ENCODE peak calls at places on chromosomes 4 and X, in eight cellular contexts. One of them, this sample, is unnamed.

GRCh38 chr4:40573593-40574311 is 55.9 kb downstream of the RBM47 start:
- DNase-seq in tibial nerve: no peak
- DNase-seq in HepG2: no peak
- DNase-seq in suprapubic skin: no peak
- DNase-seq in A549: no peak
- DNase-seq in breast epithelium: no peak
- DNase-seq in heart left ventricle: no peak
- DNase-seq in body of pancreas: no peak
- DNase-seq in this sample: no peak

GRCh38 chrX:54808109-54808604 is 612 bp downstream of the MAGED2 start:
- DNase-seq in tibial nerve: peak; percentile 59
- DNase-seq in HepG2: peak; percentile 2
- DNase-seq in suprapubic skin: peak; percentile 79
- DNase-seq in A549: peak; percentile 32
- DNase-seq in breast epithelium: peak; percentile 54
- DNase-seq in heart left ventricle: peak; percentile 80
- DNase-seq in body of pancreas: peak; percentile 65
- DNase-seq in this sample: no peak

GRCh38 chrX:81286075-81286474 is 84.2 kb downstream of the SH3BGRL start:
- DNase-seq in tibial nerve: no peak
- DNase-seq in HepG2: no peak
- DNase-seq in suprapubic skin: no peak
- DNase-seq in A549: peak; percentile 3
- DNase-seq in breast epithelium: no peak
- DNase-seq in heart left ventricle: no peak
- DNase-seq in body of pancreas: no peak
- DNase-seq in this sample: no peak

GRCh38 chrX:154967603-154968002 is 54.9 kb downstream of the F8 start:
- DNase-seq in tibial nerve: no peak
- DNase-seq in HepG2: no peak
- DNase-seq in suprapubic skin: no peak
- DNase-seq in A549: peak; percentile 13
- DNase-seq in breast epithelium: no peak
- DNase-seq in heart left ventricle: no peak
- DNase-seq in body of pancreas: no peak
- DNase-seq in this sample: no peak

GRCh38 chr4:72218953-72219352 is 187.2 kb downstream of the NPFFR2 start:
- DNase-seq in tibial nerve: no peak
- DNase-seq in HepG2: no peak
- DNase-seq in suprapubic skin: no peak
- DNase-seq in A549: no peak
- DNase-seq in breast epithelium: no peak
- DNase-seq in heart left ventricle: no peak
- DNase-seq in body of pancreas: no peak
- DNase-seq in this sample: no peak

GRCh38 chrX:925652-926061 is 286.8 kb downstream of the CRLF2 start:
- DNase-seq in tibial nerve: no peak
- DNase-seq in HepG2: no peak
- DNase-seq in suprapubic skin: no peak
- DNase-seq in A549: no peak
- DNase-seq in breast epithelium: no peak
- DNase-seq in heart left ventricle: no peak
- DNase-seq in body of pancreas: no peak
- DNase-seq in this sample: no peak

GRCh38 chrX:19846995-19847790 is 40.2 kb downstream of the SH3KBP1 start:
- DNase-seq in tibial nerve: no peak
- DNase-seq in HepG2: no peak
- DNase-seq in suprapubic skin: no peak
- DNase-seq in A549: peak; percentile 39
- DNase-seq in breast epithelium: no peak
- DNase-seq in heart left ventricle: no peak
- DNase-seq in body of pancreas: no peak
- DNase-seq in this sample: no peak

GRCh38 chrX:68114573-68115199 is 318.6 kb downstream of the OPHN1 start:
- DNase-seq in tibial nerve: no peak
- DNase-seq in HepG2: no peak
- DNase-seq in suprapubic skin: no peak
- DNase-seq in A549: peak; percentile 31
- DNase-seq in breast epithelium: no peak
- DNase-seq in heart left ventricle: no peak
- DNase-seq in body of pancreas: no peak
- DNase-seq in this sample: no peak

GRCh38 chrX:10112510-10112909 is 44.3 kb upstream of the CLCN4 start:
- DNase-seq in tibial nerve: no peak
- DNase-seq in HepG2: no peak
- DNase-seq in suprapubic skin: no peak
- DNase-seq in A549: no peak
- DNase-seq in breast epithelium: no peak
- DNase-seq in heart left ventricle: no peak
- DNase-seq in body of pancreas: no peak
- DNase-seq in this sample: no peak

GRCh38 chr4:126269106-126269505 is 954.4 kb downstream of the FAT4 start:
- DNase-seq in tibial nerve: no peak
- DNase-seq in HepG2: no peak
- DNase-seq in suprapubic skin: no peak
- DNase-seq in A549: no peak
- DNase-seq in breast epithelium: no peak
- DNase-seq in heart left ventricle: peak; percentile 29
- DNase-seq in body of pancreas: no peak
- DNase-seq in this sample: no peak

GRCh38 chrX:151680805-151681204 is 14.5 kb upstream of the PRRG3 start:
- DNase-seq in tibial nerve: no peak
- DNase-seq in HepG2: peak; percentile 45
- DNase-seq in suprapubic skin: no peak
- DNase-seq in A549: peak; percentile 58
- DNase-seq in breast epithelium: no peak
- DNase-seq in heart left ventricle: no peak
- DNase-seq in body of pancreas: peak; percentile 80
- DNase-seq in this sample: no peak

GRCh38 chr4:75497133-75497532 is 17.1 kb downstream of the RCHY1 start:
- DNase-seq in tibial nerve: no peak
- DNase-seq in HepG2: no peak
- DNase-seq in suprapubic skin: no peak
- DNase-seq in A549: no peak
- DNase-seq in breast epithelium: no peak
- DNase-seq in heart left ventricle: no peak
- DNase-seq in body of pancreas: no peak
- DNase-seq in this sample: no peak

DNA sequence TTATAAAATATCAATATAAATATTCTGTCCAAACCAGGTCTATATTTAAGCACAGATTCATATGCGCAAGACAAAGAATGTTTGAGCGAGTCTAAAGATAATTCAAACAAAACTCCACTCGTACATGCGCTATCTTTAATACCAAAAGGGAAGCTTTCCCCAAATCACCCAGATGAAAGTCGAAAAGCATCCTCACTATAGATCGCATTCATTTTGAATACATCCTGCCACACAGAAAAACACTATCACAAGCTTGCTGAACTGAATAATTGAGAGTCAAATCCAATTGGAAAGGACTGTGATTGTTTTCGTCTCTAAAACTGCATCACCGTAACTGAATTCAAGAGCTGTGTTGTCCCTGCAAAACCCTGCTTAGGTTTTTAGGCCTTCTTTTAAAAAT is 685 bp downstream of the TASL start:
- DNase-seq in tibial nerve: no peak
- DNase-seq in HepG2: no peak
- DNase-seq in suprapubic skin: no peak
- DNase-seq in A549: no peak
- DNase-seq in breast epithelium: no peak
- DNase-seq in heart left ventricle: no peak
- DNase-seq in body of pancreas: no peak
- DNase-seq in this sample: no peak
- TF ChIP-seq POLR2A in tibial nerve: no peak
- TF ChIP-seq POLR2A in HepG2: no peak
- TF ChIP-seq POLR2A in suprapubic skin: no peak
- TF ChIP-seq POLR2A in A549: no peak
- TF ChIP-seq POLR2A in breast epithelium: no peak
- TF ChIP-seq POLR2A in heart left ventricle: no peak
- TF ChIP-seq POLR2A in body of pancreas: no peak
- TF ChIP-seq POLR2A in this sample: no peak

DNA sequence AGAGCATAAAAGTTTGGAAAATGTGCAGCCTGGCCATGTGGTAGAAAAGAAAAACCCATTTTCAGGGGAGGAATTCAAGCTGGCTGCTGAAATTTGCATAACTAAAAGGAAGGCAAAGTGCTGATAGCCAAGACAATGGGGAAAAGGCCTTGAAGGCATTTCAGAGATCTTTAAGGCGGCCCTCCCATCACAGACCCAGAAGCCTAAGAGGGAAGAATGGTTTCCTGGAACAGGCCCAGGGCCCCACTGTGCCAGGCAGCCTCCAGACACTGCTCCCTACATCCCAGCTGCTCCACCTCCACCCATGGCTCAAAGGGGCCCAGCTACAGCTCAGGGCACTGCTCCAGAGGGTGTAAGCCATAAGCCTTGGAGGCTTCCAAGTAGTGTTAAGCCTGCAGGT is 158.0 kb upstream of the PRDX4 start:
- DNase-seq in tibial nerve: no peak
- DNase-seq in HepG2: no peak
- DNase-seq in suprapubic skin: no peak
- DNase-seq in A549: no peak
- DNase-seq in breast epithelium: no peak
- DNase-seq in heart left ventricle: no peak
- DNase-seq in body of pancreas: no peak
- DNase-seq in this sample: no peak
- H3K4me1 ChIP-seq in tibial nerve: peaks cover 3% of the 10 kb centered on the region
- H3K4me1 ChIP-seq in HepG2: no peaks in the 10 kb centered on the region
- H3K4me1 ChIP-seq in suprapubic skin: no peaks in the 10 kb centered on the region
- H3K4me1 ChIP-seq in A549: peaks cover 7% of the 10 kb centered on the region
- H3K4me1 ChIP-seq in breast epithelium: peaks cover 5% of the 10 kb centered on the region
- H3K4me1 ChIP-seq in heart left ventricle: no peaks in the 10 kb centered on the region
- H3K4me1 ChIP-seq in body of pancreas: peaks cover 17% of the 10 kb centered on the region
- H3K4me1 ChIP-seq in this sample: no peaks in the 10 kb centered on the region

GRCh38 chrX:148540114-148540513 is 39.7 kb downstream of the AFF2 start:
- DNase-seq in tibial nerve: no peak
- DNase-seq in HepG2: no peak
- DNase-seq in suprapubic skin: no peak
- DNase-seq in A549: no peak
- DNase-seq in breast epithelium: no peak
- DNase-seq in heart left ventricle: no peak
- DNase-seq in body of pancreas: no peak
- DNase-seq in this sample: no peak

GRCh38 chrX:148538582-148538981 is 38.2 kb downstream of the AFF2 start:
- DNase-seq in tibial nerve: no peak
- DNase-seq in HepG2: no peak
- DNase-seq in suprapubic skin: no peak
- DNase-seq in A549: no peak
- DNase-seq in breast epithelium: no peak
- DNase-seq in heart left ventricle: no peak
- DNase-seq in body of pancreas: no peak
- DNase-seq in this sample: no peak

GRCh38 chrX:148537556-148538182 is 37.3 kb downstream of the AFF2 start:
- DNase-seq in tibial nerve: no peak
- DNase-seq in HepG2: no peak
- DNase-seq in suprapubic skin: no peak
- DNase-seq in A549: no peak
- DNase-seq in breast epithelium: no peak
- DNase-seq in heart left ventricle: no peak
- DNase-seq in body of pancreas: no peak
- DNase-seq in this sample: no peak

GRCh38 chrX:148541461-148541983 is 41.1 kb downstream of the AFF2 start:
- DNase-seq in tibial nerve: no peak
- DNase-seq in HepG2: no peak
- DNase-seq in suprapubic skin: no peak
- DNase-seq in A549: no peak
- DNase-seq in breast epithelium: no peak
- DNase-seq in heart left ventricle: no peak
- DNase-seq in body of pancreas: no peak
- DNase-seq in this sample: no peak

DNA sequence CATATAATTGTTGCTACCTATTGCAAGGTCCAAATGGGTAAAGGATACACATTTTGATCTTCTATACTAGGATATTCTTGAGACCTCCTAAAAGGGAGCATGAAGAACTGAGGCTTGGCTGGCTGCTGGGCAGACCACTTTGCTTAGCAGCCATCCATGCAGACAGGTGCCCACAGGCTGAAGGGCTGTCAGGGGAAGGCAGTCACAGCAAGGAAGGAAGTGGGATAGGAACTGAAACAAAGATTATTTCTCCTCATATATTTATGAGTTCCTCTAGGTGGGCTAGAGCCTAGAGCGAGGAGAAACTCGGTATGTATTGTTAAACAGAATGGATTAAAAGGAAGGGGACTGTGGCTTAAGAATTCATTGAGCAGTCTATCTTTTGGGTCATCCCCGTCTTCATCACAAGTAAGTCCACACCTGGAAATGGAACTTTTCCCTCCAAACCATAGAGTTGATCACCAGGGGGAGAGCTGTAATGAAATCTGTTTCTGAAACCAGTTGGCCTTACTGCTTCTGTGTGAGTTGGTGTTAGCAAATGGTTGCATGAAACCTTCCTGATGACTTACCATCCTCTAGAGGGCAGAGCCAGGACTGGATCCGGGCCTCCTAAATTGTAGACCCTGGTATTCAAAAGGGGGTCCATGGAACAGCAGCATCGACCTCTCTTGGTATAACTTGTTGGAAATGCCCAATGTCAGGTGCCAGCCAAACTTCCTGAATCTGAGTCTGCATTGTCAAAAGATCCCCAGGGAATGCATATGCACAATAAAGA is 42.3 kb downstream of the AFF2 start:
- DNase-seq in tibial nerve: no peak
- DNase-seq in HepG2: no peak
- DNase-seq in suprapubic skin: no peak
- DNase-seq in A549: no peak
- DNase-seq in breast epithelium: no peak
- DNase-seq in heart left ventricle: no peak
- DNase-seq in body of pancreas: no peak
- DNase-seq in this sample: no peak
- H3K27ac ChIP-seq in tibial nerve: no peak overlapping the region
- H3K27ac ChIP-seq in HepG2: no peak overlapping the region
- H3K27ac ChIP-seq in suprapubic skin: no peak overlapping the region
- H3K27ac ChIP-seq in A549: no peak overlapping the region
- H3K27ac ChIP-seq in breast epithelium: no peak overlapping the region
- H3K27ac ChIP-seq in heart left ventricle: no peak overlapping the region
- H3K27ac ChIP-seq in body of pancreas: no peak overlapping the region
- H3K27ac ChIP-seq in this sample: no peak overlapping the region

GRCh38 chr4:8471211-8471875 is 30.8 kb downstream of the TRMT44 start:
- DNase-seq in tibial nerve: no peak
- DNase-seq in HepG2: no peak
- DNase-seq in suprapubic skin: no peak
- DNase-seq in A549: no peak
- DNase-seq in breast epithelium: no peak
- DNase-seq in heart left ventricle: no peak
- DNase-seq in body of pancreas: no peak
- DNase-seq in this sample: no peak

GRCh38 chr4:8468746-8469535 is 28.4 kb downstream of the TRMT44 start:
- DNase-seq in tibial nerve: peak; percentile 40
- DNase-seq in HepG2: peak; percentile 16
- DNase-seq in suprapubic skin: no peak
- DNase-seq in A549: peak; percentile 53
- DNase-seq in breast epithelium: peak; percentile 62
- DNase-seq in heart left ventricle: peak; percentile 60
- DNase-seq in body of pancreas: peak; percentile 63
- DNase-seq in this sample: no peak

GRCh38 chr4:8472166-8472688 is 31.6 kb downstream of the TRMT44 start:
- DNase-seq in tibial nerve: no peak
- DNase-seq in HepG2: no peak
- DNase-seq in suprapubic skin: no peak
- DNase-seq in A549: no peak
- DNase-seq in breast epithelium: no peak
- DNase-seq in heart left ventricle: no peak
- DNase-seq in body of pancreas: no peak
- DNase-seq in this sample: no peak

GRCh38 chr4:8469550-8469949 is 29.0 kb downstream of the TRMT44 start:
- DNase-seq in tibial nerve: no peak
- DNase-seq in HepG2: no peak
- DNase-seq in suprapubic skin: no peak
- DNase-seq in A549: no peak
- DNase-seq in breast epithelium: no peak
- DNase-seq in heart left ventricle: no peak
- DNase-seq in body of pancreas: no peak
- DNase-seq in this sample: no peak

GRCh38 chr4:8470451-8471024 is 30.0 kb downstream of the TRMT44 start:
- DNase-seq in tibial nerve: no peak
- DNase-seq in HepG2: no peak
- DNase-seq in suprapubic skin: no peak
- DNase-seq in A549: no peak
- DNase-seq in breast epithelium: no peak
- DNase-seq in heart left ventricle: no peak
- DNase-seq in body of pancreas: no peak
- DNase-seq in this sample: no peak
- TF ChIP-seq POLR2A in tibial nerve: no peak
- TF ChIP-seq POLR2A in HepG2: no peak
- TF ChIP-seq POLR2A in suprapubic skin: no peak
- TF ChIP-seq POLR2A in A549: no peak
- TF ChIP-seq POLR2A in breast epithelium: no peak
- TF ChIP-seq POLR2A in heart left ventricle: no peak
- TF ChIP-seq POLR2A in body of pancreas: no peak
- TF ChIP-seq POLR2A in this sample: no peak

This sample was measured in esophagus squamous epithelium.